ENCODE peak calls at places on chromosomes 6 and 20, in eight cellular contexts. One of them, this sample, is unnamed.

GRCh38 chr6:160871320-160871719 is 120.2 kb upstream of the MAP3K4 start:
- DNase-seq in body of pancreas: no peak
- DNase-seq in cardiac muscle cell: no peak
- DNase-seq in ascending aorta: no peak
- DNase-seq in sigmoid colon: no peak
- DNase-seq in uterus: no peak
- DNase-seq in IMR-90: no peak
- DNase-seq in tibial artery: no peak
- DNase-seq in this sample: no peak

GRCh38 chr6:134882426-134883038 is 67.4 kb downstream of the ALDH8A1 start:
- DNase-seq in body of pancreas: peak; percentile 73
- DNase-seq in cardiac muscle cell: peak; percentile 57
- DNase-seq in ascending aorta: no peak
- DNase-seq in sigmoid colon: peak; percentile 78
- DNase-seq in uterus: peak; percentile 69
- DNase-seq in IMR-90: peak; percentile 79
- DNase-seq in tibial artery: peak; percentile 77
- DNase-seq in this sample: peak; percentile 40

GRCh38 chr6:1262704-1263038 is 49.2 kb upstream of the FOXQ1 start:
- DNase-seq in body of pancreas: no peak
- DNase-seq in cardiac muscle cell: no peak
- DNase-seq in ascending aorta: no peak
- DNase-seq in sigmoid colon: no peak
- DNase-seq in uterus: no peak
- DNase-seq in IMR-90: no peak
- DNase-seq in tibial artery: no peak
- DNase-seq in this sample: no peak

GRCh38 chr6:125154184-125155135 is 887 bp downstream of the TPD52L1 start:
- DNase-seq in body of pancreas: peak; percentile 63
- DNase-seq in cardiac muscle cell: peak; percentile 46
- DNase-seq in ascending aorta: no peak
- DNase-seq in sigmoid colon: peak; percentile 68
- DNase-seq in uterus: peak; percentile 26
- DNase-seq in IMR-90: no peak
- DNase-seq in tibial artery: peak; percentile 70
- DNase-seq in this sample: peak; percentile 66

GRCh38 chr6:139982652-139983051 is 608.2 kb upstream of the CITED2 start:
- DNase-seq in body of pancreas: no peak
- DNase-seq in cardiac muscle cell: no peak
- DNase-seq in ascending aorta: no peak
- DNase-seq in sigmoid colon: no peak
- DNase-seq in uterus: no peak
- DNase-seq in IMR-90: peak; percentile 74
- DNase-seq in tibial artery: no peak
- DNase-seq in this sample: no peak

GRCh38 chr6:151627689-151628444 is 134.1 kb downstream of the CCDC170 start:
- DNase-seq in body of pancreas: no peak
- DNase-seq in cardiac muscle cell: no peak
- DNase-seq in ascending aorta: no peak
- DNase-seq in sigmoid colon: no peak
- DNase-seq in uterus: no peak
- DNase-seq in IMR-90: no peak
- DNase-seq in tibial artery: no peak
- DNase-seq in this sample: no peak

GRCh38 chr6:106122306-106122940 is 36.3 kb downstream of the PRDM1 start:
- DNase-seq in body of pancreas: no peak
- DNase-seq in cardiac muscle cell: no peak
- DNase-seq in ascending aorta: no peak
- DNase-seq in sigmoid colon: no peak
- DNase-seq in uterus: no peak
- DNase-seq in IMR-90: no peak
- DNase-seq in tibial artery: no peak
- DNase-seq in this sample: no peak

GRCh38 chr6:78502386-78502887 is 364.9 kb upstream of the IRAK1BP1 start:
- DNase-seq in body of pancreas: no peak
- DNase-seq in cardiac muscle cell: no peak
- DNase-seq in ascending aorta: no peak
- DNase-seq in sigmoid colon: no peak
- DNase-seq in uterus: no peak
- DNase-seq in IMR-90: no peak
- DNase-seq in tibial artery: no peak
- DNase-seq in this sample: no peak

GRCh38 chr20:63974402-63975200 is 4.8 kb downstream of the SAMD10 start:
- DNase-seq in body of pancreas: peak; percentile 38
- DNase-seq in cardiac muscle cell: no peak
- DNase-seq in ascending aorta: no peak
- DNase-seq in sigmoid colon: peak; percentile 69
- DNase-seq in uterus: no peak
- DNase-seq in IMR-90: peak; percentile 74
- DNase-seq in tibial artery: no peak
- DNase-seq in this sample: peak; percentile 84

GRCh38 chr6:84360039-84360438 is 132.6 kb upstream of the CEP162 start:
- DNase-seq in body of pancreas: no peak
- DNase-seq in cardiac muscle cell: no peak
- DNase-seq in ascending aorta: no peak
- DNase-seq in sigmoid colon: no peak
- DNase-seq in uterus: no peak
- DNase-seq in IMR-90: no peak
- DNase-seq in tibial artery: no peak
- DNase-seq in this sample: no peak

GRCh38 chr20:36658300-36658699 is 12.3 kb upstream of the SLA2 start:
- DNase-seq in body of pancreas: no peak
- DNase-seq in cardiac muscle cell: no peak
- DNase-seq in ascending aorta: no peak
- DNase-seq in sigmoid colon: no peak
- DNase-seq in uterus: no peak
- DNase-seq in IMR-90: no peak
- DNase-seq in tibial artery: no peak
- DNase-seq in this sample: no peak

GRCh38 chr6:36350681-36351091 is 14.0 kb upstream of the BNIP5 start:
- DNase-seq in body of pancreas: no peak
- DNase-seq in cardiac muscle cell: no peak
- DNase-seq in ascending aorta: no peak
- DNase-seq in sigmoid colon: no peak
- DNase-seq in uterus: peak; percentile 81
- DNase-seq in IMR-90: peak; percentile 92
- DNase-seq in tibial artery: no peak
- DNase-seq in this sample: no peak

GRCh38 chr20:54351371-54352136 is 123.8 kb upstream of the DOK5 start:
- DNase-seq in body of pancreas: no peak
- DNase-seq in cardiac muscle cell: no peak
- DNase-seq in ascending aorta: no peak
- DNase-seq in sigmoid colon: no peak
- DNase-seq in uterus: no peak
- DNase-seq in IMR-90: no peak
- DNase-seq in tibial artery: no peak
- DNase-seq in this sample: no peak

GRCh38 chr6:7188492-7188891 is 80.7 kb downstream of the RREB1 start:
- DNase-seq in body of pancreas: no peak
- DNase-seq in cardiac muscle cell: no peak
- DNase-seq in ascending aorta: no peak
- DNase-seq in sigmoid colon: no peak
- DNase-seq in uterus: no peak
- DNase-seq in IMR-90: no peak
- DNase-seq in tibial artery: no peak
- DNase-seq in this sample: no peak

GRCh38 chr6:15608406-15608805 is 54.4 kb downstream of the DTNBP1 start:
- DNase-seq in body of pancreas: no peak
- DNase-seq in cardiac muscle cell: no peak
- DNase-seq in ascending aorta: no peak
- DNase-seq in sigmoid colon: no peak
- DNase-seq in uterus: no peak
- DNase-seq in IMR-90: peak; percentile 89
- DNase-seq in tibial artery: no peak
- DNase-seq in this sample: no peak

GRCh38 chr6:71419954-71420692 is 131.5 kb downstream of the OGFRL1 start:
- DNase-seq in body of pancreas: peak; percentile 59
- DNase-seq in cardiac muscle cell: peak; percentile 79
- DNase-seq in ascending aorta: no peak
- DNase-seq in sigmoid colon: peak; percentile 77
- DNase-seq in uterus: peak; percentile 39
- DNase-seq in IMR-90: peak; percentile 35
- DNase-seq in tibial artery: peak; percentile 80
- DNase-seq in this sample: peak; percentile 23

GRCh38 chr6:1244278-1244677 is 67.6 kb upstream of the FOXQ1 start:
- DNase-seq in body of pancreas: no peak
- DNase-seq in cardiac muscle cell: no peak
- DNase-seq in ascending aorta: no peak
- DNase-seq in sigmoid colon: no peak
- DNase-seq in uterus: no peak
- DNase-seq in IMR-90: no peak
- DNase-seq in tibial artery: no peak
- DNase-seq in this sample: no peak

GRCh38 chr20:58306421-58307261 is 2.9 kb upstream of the RAB22A start:
- DNase-seq in body of pancreas: no peak
- DNase-seq in cardiac muscle cell: no peak
- DNase-seq in ascending aorta: no peak
- DNase-seq in sigmoid colon: no peak
- DNase-seq in uterus: no peak
- DNase-seq in IMR-90: peak; percentile 76
- DNase-seq in tibial artery: peak; percentile 69
- DNase-seq in this sample: no peak

GRCh38 chr6:139338845-139339244 is 35.6 kb downstream of the CITED2 start:
- DNase-seq in body of pancreas: no peak
- DNase-seq in cardiac muscle cell: no peak
- DNase-seq in ascending aorta: no peak
- DNase-seq in sigmoid colon: no peak
- DNase-seq in uterus: no peak
- DNase-seq in IMR-90: peak; percentile 58
- DNase-seq in tibial artery: no peak
- DNase-seq in this sample: no peak

GRCh38 chr6:9086331-9086730 is 651.0 kb upstream of the SLC35B3 start:
- DNase-seq in body of pancreas: no peak
- DNase-seq in cardiac muscle cell: no peak
- DNase-seq in ascending aorta: no peak
- DNase-seq in sigmoid colon: no peak
- DNase-seq in uterus: no peak
- DNase-seq in IMR-90: no peak
- DNase-seq in tibial artery: no peak
- DNase-seq in this sample: no peak

GRCh38 chr6:74976026-74976425 is 229.8 kb downstream of the COL12A1 start:
- DNase-seq in body of pancreas: no peak
- DNase-seq in cardiac muscle cell: no peak
- DNase-seq in ascending aorta: no peak
- DNase-seq in sigmoid colon: no peak
- DNase-seq in uterus: no peak
- DNase-seq in IMR-90: no peak
- DNase-seq in tibial artery: no peak
- DNase-seq in this sample: no peak

GRCh38 chr6:25971187-25971811 is 8.7 kb downstream of the TRIM38 start:
- DNase-seq in body of pancreas: no peak
- DNase-seq in cardiac muscle cell: no peak
- DNase-seq in ascending aorta: no peak
- DNase-seq in sigmoid colon: no peak
- DNase-seq in uterus: peak; percentile 56
- DNase-seq in IMR-90: peak; percentile 92
- DNase-seq in tibial artery: peak; percentile 78
- DNase-seq in this sample: no peak

GRCh38 chr6:150346346-150346745 is 22.5 kb upstream of the IYD start:
- DNase-seq in body of pancreas: no peak
- DNase-seq in cardiac muscle cell: no peak
- DNase-seq in ascending aorta: no peak
- DNase-seq in sigmoid colon: no peak
- DNase-seq in uterus: no peak
- DNase-seq in IMR-90: no peak
- DNase-seq in tibial artery: no peak
- DNase-seq in this sample: no peak

GRCh38 chr20:46083101-46083500 is 6.7 kb downstream of the NCOA5 start:
- DNase-seq in body of pancreas: no peak
- DNase-seq in cardiac muscle cell: no peak
- DNase-seq in ascending aorta: no peak
- DNase-seq in sigmoid colon: no peak
- DNase-seq in uterus: no peak
- DNase-seq in IMR-90: no peak
- DNase-seq in tibial artery: no peak
- DNase-seq in this sample: no peak
- H3K4me1 ChIP-seq in body of pancreas: peaks cover 58% of the 10 kb centered on the region
- H3K4me1 ChIP-seq in cardiac muscle cell: peaks cover 31% of the 10 kb centered on the region
- H3K4me1 ChIP-seq in ascending aorta: peaks cover 62% of the 10 kb centered on the region
- H3K4me1 ChIP-seq in sigmoid colon: no peaks in the 10 kb centered on the region
- H3K4me1 ChIP-seq in uterus: no peaks in the 10 kb centered on the region
- H3K4me1 ChIP-seq in IMR-90: peaks cover 7% of the 10 kb centered on the region
- H3K4me1 ChIP-seq in tibial artery: peaks cover 76% of the 10 kb centered on the region
- H3K4me1 ChIP-seq in this sample: peaks cover 8% of the 10 kb centered on the region

GRCh38 chr20:62739581-62740285 is 31.1 kb downstream of the NTSR1 start:
- DNase-seq in body of pancreas: no peak
- DNase-seq in cardiac muscle cell: no peak
- DNase-seq in ascending aorta: no peak
- DNase-seq in sigmoid colon: peak; percentile 69
- DNase-seq in uterus: no peak
- DNase-seq in IMR-90: no peak
- DNase-seq in tibial artery: peak; percentile 63
- DNase-seq in this sample: no peak
- H3K4me1 ChIP-seq in body of pancreas: no peaks in the 10 kb centered on the region
- H3K4me1 ChIP-seq in cardiac muscle cell: no peaks in the 10 kb centered on the region
- H3K4me1 ChIP-seq in ascending aorta: no peaks in the 10 kb centered on the region
- H3K4me1 ChIP-seq in sigmoid colon: no peaks in the 10 kb centered on the region
- H3K4me1 ChIP-seq in uterus: no peaks in the 10 kb centered on the region
- H3K4me1 ChIP-seq in IMR-90: peaks cover 13% of the 10 kb centered on the region
- H3K4me1 ChIP-seq in tibial artery: no peaks in the 10 kb centered on the region
- H3K4me1 ChIP-seq in this sample: no peaks in the 10 kb centered on the region

DNA sequence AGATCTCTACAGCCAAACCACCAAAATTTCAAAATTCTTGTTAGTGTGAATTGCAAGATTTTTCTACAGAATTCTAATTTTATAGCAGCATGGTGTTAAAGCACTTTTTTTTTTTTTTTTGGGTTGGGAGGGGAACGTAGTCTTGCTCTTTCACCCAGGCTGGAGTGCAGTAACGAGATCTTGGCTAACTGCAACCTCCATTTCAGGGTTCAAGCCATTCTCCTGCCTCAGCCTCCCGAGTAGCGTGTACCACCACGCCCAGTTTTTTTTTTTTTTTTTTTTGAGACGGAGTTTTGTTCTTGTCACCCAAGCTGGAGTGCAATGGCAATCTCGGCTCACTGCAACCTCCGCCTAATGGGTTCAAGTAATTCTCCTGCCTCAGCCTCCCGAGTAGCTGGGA is 11.5 kb downstream of the ARHGAP18 start:
- DNase-seq in body of pancreas: no peak
- DNase-seq in cardiac muscle cell: no peak
- DNase-seq in ascending aorta: no peak
- DNase-seq in sigmoid colon: no peak
- DNase-seq in uterus: no peak
- DNase-seq in IMR-90: no peak
- DNase-seq in tibial artery: no peak
- DNase-seq in this sample: no peak
- H3K4me1 ChIP-seq in body of pancreas: peaks cover 82% of the 10 kb centered on the region
- H3K4me1 ChIP-seq in cardiac muscle cell: no peaks in the 10 kb centered on the region
- H3K4me1 ChIP-seq in ascending aorta: no peaks in the 10 kb centered on the region
- H3K4me1 ChIP-seq in sigmoid colon: no peaks in the 10 kb centered on the region
- H3K4me1 ChIP-seq in uterus: no peaks in the 10 kb centered on the region
- H3K4me1 ChIP-seq in IMR-90: peaks cover 15% of the 10 kb centered on the region
- H3K4me1 ChIP-seq in tibial artery: no peaks in the 10 kb centered on the region
- H3K4me1 ChIP-seq in this sample: no peaks in the 10 kb centered on the region

DNA sequence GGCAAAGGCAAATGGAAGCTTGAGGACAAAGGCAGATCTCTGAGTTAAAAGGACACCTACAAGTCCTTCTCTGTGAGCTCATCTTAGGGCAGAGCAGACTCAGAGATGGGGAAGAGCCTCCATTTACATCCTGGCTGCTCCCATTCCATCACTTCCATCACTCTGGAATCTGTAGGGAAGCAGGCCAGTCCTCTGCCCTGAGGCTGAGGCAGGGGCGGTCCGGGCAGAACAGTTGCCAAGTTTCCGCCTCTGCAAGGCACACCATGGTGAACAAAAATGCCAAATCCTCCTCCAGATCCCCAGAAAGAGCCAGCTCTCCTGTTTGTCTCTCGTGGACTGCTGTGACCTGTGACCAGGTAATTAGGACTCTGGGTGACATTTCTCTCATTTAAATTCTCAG is 209.6 kb upstream of the SSTR4 start:
- DNase-seq in body of pancreas: no peak
- DNase-seq in cardiac muscle cell: no peak
- DNase-seq in ascending aorta: no peak
- DNase-seq in sigmoid colon: no peak
- DNase-seq in uterus: no peak
- DNase-seq in IMR-90: no peak
- DNase-seq in tibial artery: no peak
- DNase-seq in this sample: no peak
- H3K4me1 ChIP-seq in body of pancreas: no peaks in the 10 kb centered on the region
- H3K4me1 ChIP-seq in cardiac muscle cell: peaks cover 7% of the 10 kb centered on the region
- H3K4me1 ChIP-seq in ascending aorta: no peaks in the 10 kb centered on the region
- H3K4me1 ChIP-seq in sigmoid colon: no peaks in the 10 kb centered on the region
- H3K4me1 ChIP-seq in uterus: no peaks in the 10 kb centered on the region
- H3K4me1 ChIP-seq in IMR-90: no peaks in the 10 kb centered on the region
- H3K4me1 ChIP-seq in tibial artery: peaks cover 9% of the 10 kb centered on the region
- H3K4me1 ChIP-seq in this sample: no peaks in the 10 kb centered on the region

This sample was measured in prostate gland.